ENCODE peak calls at places on chromosome 18, in ten cellular contexts. T is GM12892, Y is IMR-90, A is right lobe of liver, E is heart left ventricle, M is transverse colon, B is A549, P is thyroid gland, Z is K562, W is uterus. D is an unnamed sample.

GRCh38 chr18:54984908-54985307 is 25.6 kb upstream of the CCDC68 start:
- DNase-seq in M (no peak), T (no peak), W (no peak), Y (no peak), A (no peak), P (no peak), E (no peak), Z (no peak), B (no peak), D (no peak)

GRCh38 chr18:26777316-26778053 is 88.0 kb downstream of the AQP4 start:
- DNase-seq in Z (no peak), A (no peak), P (no peak), M (no peak), E (no peak), Y (no peak), W (no peak), T (no peak), B (no peak), D (no peak)

GRCh38 chr18:830315-830901 is 18.4 kb upstream of the YES1 start:
- DNase-seq in E (peak), P (no peak), T (no peak), B (no peak), Y (peak), A (no peak), M (no peak), Z (peak), W (peak), D (no peak)

GRCh38 chr18:43651067-43651466 is 373.8 kb upstream of the SYT4 start:
- DNase-seq in T (no peak), M (no peak), A (no peak), B (no peak), Z (no peak), Y (no peak), E (no peak), P (no peak), W (no peak), D (no peak)

GRCh38 chr18:4270016-4270415 is 185.1 kb downstream of the DLGAP1 start:
- DNase-seq in W (no peak), Z (no peak), E (no peak), P (no peak), M (no peak), Y (no peak), T (no peak), A (no peak), B (no peak), D (no peak)

GRCh38 chr18:67001052-67001451 is 397.2 kb upstream of the CDH19 start:
- DNase-seq in A (no peak), P (no peak), M (no peak), Z (no peak), E (no peak), Y (no peak), W (no peak), T (no peak), B (no peak), D (no peak)

GRCh38 chr18:50507120-50507590 is 52.7 kb upstream of the MAPK4 start:
- DNase-seq in A (peak), B (peak), Y (no peak), P (peak), W (no peak), Z (peak), M (peak), T (no peak), E (peak), D (peak)

GRCh38 chr18:58861353-58861752 is 3.3 kb upstream of the ZNF532 start:
- DNase-seq in P (no peak), Z (no peak), E (no peak), M (no peak), Y (no peak), W (no peak), T (no peak), B (no peak), A (no peak), D (no peak)

GRCh38 chr18:934518-935123 is 29.9 kb downstream of the ADCYAP1 start:
- DNase-seq in A (no peak), Z (no peak), P (no peak), E (no peak), T (no peak), B (no peak), W (no peak), Y (no peak), M (no peak), D (no peak)

GRCh38 chr18:76390452-76391035 is 104.5 kb downstream of the ZNF516 start:
- DNase-seq in T (no peak), B (no peak), W (peak), A (peak), M (no peak), Z (peak), P (peak), E (no peak), Y (no peak), D (no peak)

GRCh38 chr18:28176674-28176932 is 327 bp downstream of the CDH2 start:
- DNase-seq in A (no peak), Y (no peak), P (no peak), W (no peak), T (peak), E (no peak), B (peak), M (no peak), Z (no peak), D (no peak)

GRCh38 chr18:13562494-13563029 is 163.8 kb downstream of the FAM210A start:
- DNase-seq in T (peak), Y (no peak), B (no peak), Z (no peak), W (no peak), P (peak), M (no peak), E (no peak), A (no peak), D (no peak)

GRCh38 chr18:74146756-74147155 is 878 bp downstream of the FBXO15 start:
- DNase-seq in A (no peak), Y (peak), P (no peak), Z (no peak), W (no peak), B (no peak), E (no peak), T (no peak), M (no peak), D (no peak)

GRCh38 chr18:35835838-35836237 is 136.6 kb upstream of the RMP24 start:
- DNase-seq in Z (no peak), W (no peak), M (no peak), A (no peak), P (no peak), T (no peak), B (no peak), Y (no peak), E (no peak), D (no peak)

GRCh38 chr18:7567487-7568425 is 640 bp downstream of the PTPRM start:
- DNase-seq in E (peak), W (peak), P (peak), B (no peak), T (peak), A (peak), M (peak), Y (peak), Z (no peak), D (peak)

GRCh38 chr18:13474907-13475306 is 251.5 kb downstream of the FAM210A start:
- DNase-seq in A (peak), T (no peak), M (no peak), B (no peak), P (no peak), E (no peak), Z (no peak), Y (no peak), W (no peak), D (no peak)

GRCh38 chr18:44589709-44590108 is 91.0 kb upstream of the SETBP1 start:
- DNase-seq in E (no peak), T (no peak), M (no peak), W (no peak), P (no peak), A (no peak), Y (peak), B (no peak), Z (no peak), D (no peak)

GRCh38 chr18:73235491-73235890 is 367.7 kb upstream of the NETO1 start:
- DNase-seq in T (no peak), Z (no peak), P (peak), Y (peak), W (no peak), A (no peak), B (peak), M (no peak), E (no peak), D (no peak)

GRCh38 chr18:22188551-22189267 is 19.3 kb downstream of the GATA6 start:
- DNase-seq in M (no peak), T (no peak), Z (no peak), A (no peak), P (no peak), B (no peak), W (peak), Y (no peak), E (no peak), D (no peak)

GRCh38 chr18:34153711-34154110 is 71.0 kb downstream of the NOL4 start:
- DNase-seq in B (no peak), P (no peak), A (no peak), W (no peak), Z (no peak), Y (peak), T (no peak), E (no peak), M (no peak), D (no peak)

GRCh38 chr18:30814446-30814845 is 228.1 kb downstream of the DSC3 start:
- DNase-seq in P (no peak), A (no peak), M (no peak), Z (no peak), T (no peak), E (no peak), Y (no peak), W (no peak), B (no peak), D (no peak)

GRCh38 chr18:27094621-27095020 is 90.5 kb downstream of the CHST9 start:
- DNase-seq in T (no peak), M (no peak), E (no peak), W (no peak), B (no peak), Z (no peak), Y (no peak), A (no peak), P (no peak), D (no peak)

GRCh38 chr18:8361941-8362471 is 247.2 kb upstream of the RAB12 start:
- DNase-seq in T (no peak), B (no peak), Y (no peak), W (no peak), P (no peak), Z (no peak), E (no peak), A (no peak), M (no peak), D (no peak)

GRCh38 chr18:30245756-30246515 is 796.6 kb downstream of the DSC3 start:
- DNase-seq in B (no peak), T (no peak), E (no peak), Z (no peak), W (no peak), Y (no peak), A (no peak), P (no peak), M (no peak), D (no peak)

GRCh38 chr18:40012931-40013609 is 1942.0 kb upstream of the PIK3C3 start:
- DNase-seq in W (no peak), B (no peak), Y (no peak), M (no peak), E (no peak), T (no peak), Z (no peak), A (no peak), P (no peak), D (no peak)

GRCh38 chr18:54558609-54559585 is 32.1 kb upstream of the DYNAP start:
- DNase-seq in M (no peak), T (no peak), B (peak), Z (peak), A (no peak), W (no peak), E (no peak), P (no peak), Y (peak), D (no peak)

GRCh38 chr18:27695509-27695908 is 481.4 kb downstream of the CDH2 start:
- DNase-seq in B (no peak), P (no peak), E (no peak), A (no peak), Z (no peak), M (no peak), T (no peak), Y (no peak), W (no peak), D (no peak)

DNA sequence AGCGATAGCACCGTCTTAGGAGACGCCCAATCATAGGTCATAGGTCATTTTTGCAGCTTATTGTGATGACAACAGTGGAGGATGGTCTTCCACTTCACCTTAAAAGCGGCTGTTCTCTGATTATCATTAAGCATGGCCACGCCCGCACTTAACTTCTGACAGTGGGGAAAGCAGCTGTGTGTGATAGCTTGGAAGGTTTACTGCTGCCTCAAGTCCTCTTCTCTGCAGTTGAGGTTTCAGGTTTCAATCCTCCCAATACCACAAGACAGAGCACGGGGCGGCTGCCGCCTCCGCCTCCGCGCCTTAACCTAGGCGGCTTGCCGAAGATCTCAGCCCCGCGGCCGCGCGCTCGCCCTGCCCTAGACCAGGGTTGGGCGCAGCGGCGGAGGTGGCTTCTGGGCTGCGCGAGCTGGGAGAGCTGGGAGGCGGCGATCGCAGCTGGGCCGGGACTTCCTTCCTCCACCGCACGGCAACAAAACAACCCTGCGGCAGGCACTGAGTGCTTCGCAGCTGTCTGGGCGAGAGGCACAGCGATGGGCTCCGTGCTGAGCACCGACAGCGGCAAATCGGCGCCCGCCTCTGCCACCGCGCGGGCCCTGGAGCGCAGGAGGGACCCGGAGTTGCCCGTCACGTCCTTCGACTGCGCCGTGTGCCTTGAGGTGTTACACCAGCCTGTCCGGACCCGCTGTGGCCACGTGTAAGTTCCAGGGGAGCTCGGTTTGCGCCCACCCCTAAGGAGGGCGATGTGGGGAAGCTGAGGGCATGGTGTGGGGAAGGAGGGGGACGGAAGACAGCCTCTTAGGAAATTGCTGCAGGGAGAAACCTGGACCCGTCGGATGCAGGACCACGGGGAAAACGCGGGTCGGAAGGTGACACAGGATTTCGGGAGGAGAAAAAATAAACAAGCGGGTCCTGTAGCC is at the start of gene RNF125:
- DNase-seq in A (peak), E (peak), W (peak), B (peak), P (peak), Z (peak), M (peak), Y (peak), T (peak), D (peak)
- TF ChIP-seq POLR2A in A (peak), E (peak), W (peak), B (no peak), P (peak), Z (no peak), M (peak), Y (no peak), T (peak), D (no peak)

GRCh38 chr18:80108739-80109675 is at the start of gene ADNP2:
- DNase-seq in Y (peak), A (peak), B (peak), Z (peak), M (peak), T (peak), E (peak), W (peak), P (peak), D (peak)
- TF ChIP-seq POLR2A in Y (peak), A (peak), B (peak), Z (peak), M (no peak), T (peak), E (no peak), W (peak), P (peak), D (peak)

GRCh38 chr18:47930086-47930843 is at the start of gene SMAD2:
- DNase-seq in T (peak), A (peak), M (peak), E (peak), Y (peak), Z (peak), B (peak), P (peak), W (peak), D (peak)
- TF ChIP-seq POLR2A in T (no peak), A (peak), M (peak), E (no peak), Y (no peak), Z (peak), B (peak), P (no peak), W (no peak), D (peak)

GRCh38 chr18:48934708-48935432 is 15.9 kb downstream of the SMAD7 start:
- DNase-seq in P (no peak), W (no peak), A (peak), B (no peak), T (no peak), Y (no peak), E (peak), M (peak), Z (no peak), D (no peak)
- TF ChIP-seq POLR2A in P (no peak), W (no peak), A (no peak), B (no peak), T (no peak), Y (no peak), E (no peak), M (no peak), Z (no peak), D (no peak)

GRCh38 chr18:11908182-11909080 is at the start of gene MPPE1:
- DNase-seq in M (peak), W (peak), B (peak), T (peak), A (peak), P (peak), E (peak), Y (peak), Z (peak), D (peak)
- TF ChIP-seq POLR2A in M (peak), W (peak), B (peak), T (peak), A (peak), P (peak), E (peak), Y (peak), Z (peak), D (no peak)

GRCh38 chr18:59905686-59906091 is 5.9 kb downstream of the PMAIP1 start:
- DNase-seq in E (no peak), P (no peak), W (no peak), Z (no peak), A (peak), T (no peak), B (no peak), M (no peak), Y (no peak), D (no peak)
- TF ChIP-seq POLR2A in E (no peak), P (no peak), W (no peak), Z (no peak), A (no peak), T (no peak), B (no peak), M (no peak), Y (no peak), D (no peak)

GRCh38 chr18:9823805-9824473 is 61.8 kb upstream of the TXNDC2 start:
- DNase-seq in M (no peak), E (peak), B (no peak), P (peak), W (no peak), Y (peak), Z (peak), A (peak), T (no peak), D (no peak)
- TF ChIP-seq POLR2A in M (no peak), E (no peak), B (no peak), P (no peak), W (no peak), Y (no peak), Z (no peak), A (no peak), T (no peak), D (no peak)

GRCh38 chr18:61893971-61894750 is 1.4 kb upstream of the RNF152 start:
- DNase-seq in E (peak), B (peak), Z (peak), M (peak), W (peak), A (peak), Y (peak), P (peak), T (peak), D (peak)
- TF ChIP-seq POLR2A in E (peak), B (no peak), Z (no peak), M (peak), W (peak), A (peak), Y (peak), P (peak), T (no peak), D (peak)

D was measured in H54.